ENCODE peak calls at places on chromosomes 4 and X, in four cellular contexts. L is HepG2, C is K562, J is GM12878. O is an unnamed sample.

GRCh38 chr4:84952004-84952403 is 14.5 kb downstream of the WDFY3 start:
- DNase-seq in J (no peak), C (no peak), L (peak; percentile 62), O (no peak)

GRCh38 chr4:165982934-165983333 is 109.9 kb downstream of the TLL1 start:
- DNase-seq in J (no peak), L (peak; percentile 30), C (no peak), O (no peak)

GRCh38 chr4:149218672-149219071 is 597.0 kb downstream of the IQCM start:
- DNase-seq in C (no peak), J (no peak), L (no peak), O (no peak)

GRCh38 chrX:107725761-107726555 is 49.6 kb downstream of the TSC22D3 start:
- DNase-seq in L (no peak), C (peak; percentile 34), J (no peak), O (no peak)

GRCh38 chr4:67201334-67201733 is 344.0 kb downstream of the CENPC start:
- DNase-seq in C (no peak), J (no peak), L (no peak), O (no peak)

GRCh38 chr4:113869743-113870375 is 108.3 kb upstream of the CAMK2D start:
- DNase-seq in J (peak; percentile 54), C (no peak), L (no peak), O (no peak)

GRCh38 chr4:116585240-116585639 is 500.1 kb downstream of the TRAM1L1 start:
- DNase-seq in C (no peak), L (no peak), J (no peak), O (no peak)

GRCh38 chr4:83269256-83269655 is 15.3 kb downstream of the COQ2 start:
- DNase-seq in L (no peak), J (no peak), C (no peak), O (no peak)

DNA sequence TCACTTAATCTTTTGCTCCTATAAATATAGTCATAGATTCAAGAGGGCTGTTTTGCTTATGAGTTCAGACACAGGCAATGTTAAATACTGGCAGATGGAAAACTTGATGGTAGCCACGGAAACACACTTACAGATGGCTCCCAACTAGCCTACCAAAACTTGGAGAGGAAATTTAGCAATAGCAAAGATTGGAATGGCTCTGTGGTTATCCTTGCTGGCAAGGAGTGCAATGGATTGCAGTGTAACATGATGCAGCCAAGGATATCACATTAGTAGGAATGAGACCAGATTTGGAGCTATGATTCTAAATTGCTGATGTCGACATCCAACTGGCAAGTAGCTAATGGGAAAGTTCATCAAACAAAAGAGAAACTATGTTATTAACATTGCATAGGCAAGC is 791.0 kb upstream of the DIAPH2 start:
- DNase-seq in L (no peak), J (no peak), C (no peak), O (no peak)
- TF ChIP-seq ETV6 in L (no peak), J (no peak), C (no peak), O (no peak)

GRCh38 chr4:88158360-88159136 is at the start of gene ABCG2:
- DNase-seq in J (no peak), C (peak; percentile 77), L (peak; percentile 16), O (peak; percentile 60)
- TF ChIP-seq ETV6 in J (no peak), C (no peak), L (no peak), O (peak; percentile 2)

GRCh38 chr4:106818764-106819163 is 217.3 kb downstream of the DKK2 start:
- DNase-seq in L (no peak), J (no peak), C (no peak), O (no peak)

DNA sequence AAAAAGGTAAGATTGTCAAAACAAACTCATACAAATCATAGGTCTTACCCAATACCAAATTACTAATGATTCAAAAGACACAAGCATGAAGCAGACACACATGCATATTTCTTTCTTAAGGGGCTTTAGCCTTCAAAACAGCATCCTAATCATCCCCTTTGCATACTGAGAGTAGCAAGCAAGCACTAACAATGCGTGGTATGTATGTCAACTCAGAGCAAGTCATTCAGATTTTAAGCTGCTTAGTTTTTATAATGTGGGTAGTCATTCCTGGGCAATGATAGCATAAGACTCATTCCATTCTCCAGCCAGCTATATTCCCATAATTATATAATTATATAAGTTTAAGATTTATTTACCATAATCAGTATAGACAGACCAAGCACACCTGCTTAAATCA is 219.6 kb downstream of the DKK2 start:
- DNase-seq in C (no peak), J (no peak), L (no peak), O (no peak)
- TF ChIP-seq ETV6 in C (no peak), J (no peak), L (no peak), O (no peak)

GRCh38 chr4:5720157-5720850 is 9.3 kb downstream of the EVC start:
- DNase-seq in J (no peak), C (no peak), L (no peak), O (no peak)
- TF ChIP-seq ETV6 in J (no peak), C (no peak), L (no peak), O (no peak)

DNA sequence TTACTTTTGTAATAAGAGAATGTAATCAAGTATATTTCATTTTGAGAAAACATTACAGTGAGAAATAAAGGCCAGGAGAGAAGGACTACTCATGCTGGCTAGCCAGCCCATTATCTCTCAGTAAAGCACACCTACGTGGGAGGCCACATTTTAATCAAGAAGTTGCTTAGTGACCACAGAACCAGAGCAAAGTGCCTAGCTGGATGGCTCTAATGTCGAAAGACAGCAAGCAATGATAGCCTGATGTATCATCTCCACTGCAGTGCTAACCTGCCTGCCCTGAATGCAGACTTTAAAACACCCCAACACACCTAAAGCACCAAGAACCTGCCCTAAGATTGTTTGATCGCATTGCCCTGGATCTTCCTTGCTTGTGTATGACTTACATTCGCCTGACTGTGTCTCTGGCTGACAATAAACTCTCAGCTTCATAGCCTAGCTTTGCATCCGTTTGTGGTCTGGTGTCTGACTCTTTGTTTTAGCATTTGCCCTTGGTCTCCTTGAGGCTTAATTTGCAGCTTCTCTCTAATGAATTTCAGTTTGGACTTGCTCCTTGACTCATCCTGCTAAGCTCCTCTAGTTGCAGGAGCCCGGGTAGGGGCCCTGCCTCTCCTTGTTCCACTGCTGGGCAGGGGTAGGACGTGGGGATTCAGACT is 31.4 kb upstream of the SOWAHD start:
- DNase-seq in L (no peak), C (peak; percentile 44), J (no peak), O (no peak)
- TF ChIP-seq ETV6 in L (no peak), C (no peak), J (no peak), O (no peak)

GRCh38 chrX:120402363-120402762 is 40.5 kb downstream of the ATP1B4 start:
- DNase-seq in J (no peak), L (no peak), C (no peak), O (no peak)

GRCh38 chrX:120406638-120407037 is 44.7 kb downstream of the ATP1B4 start:
- DNase-seq in C (no peak), J (no peak), L (no peak), O (no peak)

DNA sequence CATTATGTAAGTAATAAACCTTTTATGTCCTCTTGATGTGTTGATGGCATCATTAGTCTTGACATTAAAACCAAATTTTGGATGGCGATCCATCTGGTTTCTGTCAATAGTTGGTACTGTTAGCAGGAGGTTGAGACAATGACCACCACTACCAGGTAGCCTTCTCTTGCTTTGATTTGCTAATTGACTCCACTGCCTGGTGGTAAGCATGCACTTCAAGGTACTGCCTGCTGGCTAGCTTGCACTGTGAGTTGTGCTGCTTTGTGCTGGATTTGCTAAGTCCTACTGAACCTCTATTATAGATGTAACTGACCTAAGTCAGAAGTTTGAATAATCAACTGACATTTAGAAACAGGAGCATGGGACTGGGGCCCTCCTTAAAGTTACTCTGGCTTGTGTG is 46.3 kb downstream of the ATP1B4 start:
- DNase-seq in L (no peak), C (no peak), J (no peak), O (no peak)
- TF ChIP-seq ETV6 in L (no peak), C (no peak), J (no peak), O (no peak)

GRCh38 chrX:22110729-22111494 is 78.8 kb downstream of the PHEX start:
- DNase-seq in J (no peak), C (no peak), L (no peak), O (no peak)
- TF ChIP-seq ETV6 in J (no peak), C (no peak), L (no peak), O (no peak)

O was measured in WTC11.